ENCODE peak calls at places on chromosomes 13 and 19, in seven cellular contexts. One of them, this sample, is unnamed. For H3K36me3, the result is how much of the 10 kb centered on the place peaks cover.

GRCh38 chr13:111267784-111268183 is 52.7 kb upstream of the TEX29 start:
- DNase-seq in fibroblast of lung: peak
- DNase-seq in tibial artery: no peak
- DNase-seq in transverse colon: no peak
- DNase-seq in left ventricle myocardium inferior: no peak
- DNase-seq in stomach: no peak
- DNase-seq in heart right ventricle: no peak
- DNase-seq in this sample: no peak

GRCh38 chr13:41546372-41547252 is 89.3 kb downstream of the RGCC start:
- DNase-seq in tibial artery: no peak
- DNase-seq in heart right ventricle: no peak
- DNase-seq in stomach: no peak
- DNase-seq in fibroblast of lung: peak
- DNase-seq in transverse colon: no peak
- DNase-seq in left ventricle myocardium inferior: no peak
- DNase-seq in this sample: no peak

GRCh38 chr13:50387124-50387581 is 371.9 kb downstream of the KCNRG start:
- DNase-seq in left ventricle myocardium inferior: peak
- DNase-seq in fibroblast of lung: peak
- DNase-seq in transverse colon: peak
- DNase-seq in stomach: peak
- DNase-seq in heart right ventricle: peak
- DNase-seq in tibial artery: peak
- DNase-seq in this sample: no peak

GRCh38 chr13:37618554-37618953 is 20.0 kb upstream of the POSTN start:
- DNase-seq in fibroblast of lung: peak
- DNase-seq in stomach: no peak
- DNase-seq in left ventricle myocardium inferior: no peak
- DNase-seq in transverse colon: no peak
- DNase-seq in tibial artery: no peak
- DNase-seq in heart right ventricle: no peak
- DNase-seq in this sample: no peak

GRCh38 chr13:68888832-68889231 is 1218.8 kb upstream of the ATXN8OS start:
- DNase-seq in stomach: no peak
- DNase-seq in left ventricle myocardium inferior: no peak
- DNase-seq in transverse colon: no peak
- DNase-seq in heart right ventricle: no peak
- DNase-seq in fibroblast of lung: no peak
- DNase-seq in tibial artery: no peak
- DNase-seq in this sample: no peak

GRCh38 chr13:100543872-100544602 is 44.6 kb downstream of the GGACT start:
- DNase-seq in tibial artery: no peak
- DNase-seq in stomach: no peak
- DNase-seq in fibroblast of lung: peak
- DNase-seq in heart right ventricle: no peak
- DNase-seq in transverse colon: no peak
- DNase-seq in left ventricle myocardium inferior: no peak
- DNase-seq in this sample: peak

GRCh38 chr13:52353116-52353718 is 52.8 kb downstream of the THSD1 start:
- DNase-seq in stomach: no peak
- DNase-seq in fibroblast of lung: peak
- DNase-seq in transverse colon: no peak
- DNase-seq in tibial artery: no peak
- DNase-seq in left ventricle myocardium inferior: no peak
- DNase-seq in heart right ventricle: no peak
- DNase-seq in this sample: no peak

GRCh38 chr19:35315883-35316282 is 13.1 kb upstream of the CD22 start:
- DNase-seq in fibroblast of lung: no peak
- DNase-seq in heart right ventricle: no peak
- DNase-seq in left ventricle myocardium inferior: no peak
- DNase-seq in stomach: no peak
- DNase-seq in transverse colon: no peak
- DNase-seq in tibial artery: no peak
- DNase-seq in this sample: no peak

GRCh38 chr13:106490177-106490576 is 45.3 kb downstream of the EFNB2 start:
- DNase-seq in fibroblast of lung: no peak
- DNase-seq in tibial artery: no peak
- DNase-seq in stomach: no peak
- DNase-seq in left ventricle myocardium inferior: no peak
- DNase-seq in heart right ventricle: no peak
- DNase-seq in transverse colon: no peak
- DNase-seq in this sample: no peak

GRCh38 chr13:32731576-32731975 is 145.3 kb downstream of the PDS5B start:
- DNase-seq in transverse colon: no peak
- DNase-seq in stomach: no peak
- DNase-seq in left ventricle myocardium inferior: no peak
- DNase-seq in fibroblast of lung: peak
- DNase-seq in tibial artery: no peak
- DNase-seq in heart right ventricle: no peak
- DNase-seq in this sample: no peak

GRCh38 chr13:51773515-51773914 is 30.4 kb downstream of the DHRS12 start:
- DNase-seq in heart right ventricle: no peak
- DNase-seq in left ventricle myocardium inferior: no peak
- DNase-seq in transverse colon: no peak
- DNase-seq in fibroblast of lung: no peak
- DNase-seq in stomach: no peak
- DNase-seq in tibial artery: no peak
- DNase-seq in this sample: no peak

GRCh38 chr19:11722414-11722813 is 16.3 kb downstream of the ZNF823 start:
- DNase-seq in stomach: no peak
- DNase-seq in transverse colon: no peak
- DNase-seq in fibroblast of lung: no peak
- DNase-seq in left ventricle myocardium inferior: no peak
- DNase-seq in tibial artery: no peak
- DNase-seq in heart right ventricle: no peak
- DNase-seq in this sample: no peak

GRCh38 chr19:11721681-11722080 is 17.1 kb downstream of the ZNF823 start:
- DNase-seq in transverse colon: no peak
- DNase-seq in stomach: no peak
- DNase-seq in tibial artery: no peak
- DNase-seq in left ventricle myocardium inferior: no peak
- DNase-seq in heart right ventricle: no peak
- DNase-seq in fibroblast of lung: no peak
- DNase-seq in this sample: no peak
- H3K4me3 ChIP-seq in transverse colon: no peak
- H3K4me3 ChIP-seq in stomach: no peak
- H3K4me3 ChIP-seq in tibial artery: no peak
- H3K4me3 ChIP-seq in left ventricle myocardium inferior: no peak
- H3K4me3 ChIP-seq in heart right ventricle: no peak
- H3K4me3 ChIP-seq in fibroblast of lung: no peak
- H3K4me3 ChIP-seq in this sample: no peak

GRCh38 chr19:48511800-48512503 is at the start of gene LMTK3:
- DNase-seq in stomach: no peak
- DNase-seq in tibial artery: no peak
- DNase-seq in fibroblast of lung: peak
- DNase-seq in left ventricle myocardium inferior: no peak
- DNase-seq in transverse colon: peak
- DNase-seq in heart right ventricle: no peak
- DNase-seq in this sample: no peak

GRCh38 chr19:48511321-48511731 is 309 bp downstream of the LMTK3 start:
- DNase-seq in heart right ventricle: no peak
- DNase-seq in left ventricle myocardium inferior: no peak
- DNase-seq in stomach: no peak
- DNase-seq in fibroblast of lung: no peak
- DNase-seq in tibial artery: no peak
- DNase-seq in transverse colon: no peak
- DNase-seq in this sample: no peak

GRCh38 chr19:48512504-48513288 is 1.1 kb upstream of the LMTK3 start:
- DNase-seq in fibroblast of lung: no peak
- DNase-seq in heart right ventricle: no peak
- DNase-seq in stomach: no peak
- DNase-seq in transverse colon: no peak
- DNase-seq in tibial artery: no peak
- DNase-seq in left ventricle myocardium inferior: no peak
- DNase-seq in this sample: no peak

GRCh38 chr19:48514123-48514458 is 2.5 kb upstream of the LMTK3 start:
- DNase-seq in tibial artery: no peak
- DNase-seq in fibroblast of lung: no peak
- DNase-seq in left ventricle myocardium inferior: no peak
- DNase-seq in stomach: no peak
- DNase-seq in transverse colon: no peak
- DNase-seq in heart right ventricle: no peak
- DNase-seq in this sample: no peak

GRCh38 chr19:48513289-48514122 is 1.9 kb upstream of the LMTK3 start:
- DNase-seq in transverse colon: peak
- DNase-seq in left ventricle myocardium inferior: no peak
- DNase-seq in heart right ventricle: peak
- DNase-seq in fibroblast of lung: peak
- DNase-seq in stomach: peak
- DNase-seq in tibial artery: peak
- DNase-seq in this sample: peak
- H3K27ac ChIP-seq in transverse colon: peak
- H3K27ac ChIP-seq in left ventricle myocardium inferior: peak
- H3K27ac ChIP-seq in heart right ventricle: peak
- H3K27ac ChIP-seq in fibroblast of lung: no peak
- H3K27ac ChIP-seq in stomach: peak
- H3K27ac ChIP-seq in tibial artery: no peak
- H3K27ac ChIP-seq in this sample: no peak

GRCh38 chr13:29538625-29538976 is 56.9 kb downstream of the SLC7A1 start:
- DNase-seq in heart right ventricle: no peak
- DNase-seq in fibroblast of lung: peak
- DNase-seq in tibial artery: no peak
- DNase-seq in left ventricle myocardium inferior: no peak
- DNase-seq in transverse colon: no peak
- DNase-seq in stomach: no peak
- DNase-seq in this sample: no peak
- H3K36me3 ChIP-seq in heart right ventricle: under half
- H3K36me3 ChIP-seq in fibroblast of lung: under half
- H3K36me3 ChIP-seq in tibial artery: under half
- H3K36me3 ChIP-seq in left ventricle myocardium inferior: under half
- H3K36me3 ChIP-seq in transverse colon: under half
- H3K36me3 ChIP-seq in stomach: under half
- H3K36me3 ChIP-seq in this sample: under half

DNA sequence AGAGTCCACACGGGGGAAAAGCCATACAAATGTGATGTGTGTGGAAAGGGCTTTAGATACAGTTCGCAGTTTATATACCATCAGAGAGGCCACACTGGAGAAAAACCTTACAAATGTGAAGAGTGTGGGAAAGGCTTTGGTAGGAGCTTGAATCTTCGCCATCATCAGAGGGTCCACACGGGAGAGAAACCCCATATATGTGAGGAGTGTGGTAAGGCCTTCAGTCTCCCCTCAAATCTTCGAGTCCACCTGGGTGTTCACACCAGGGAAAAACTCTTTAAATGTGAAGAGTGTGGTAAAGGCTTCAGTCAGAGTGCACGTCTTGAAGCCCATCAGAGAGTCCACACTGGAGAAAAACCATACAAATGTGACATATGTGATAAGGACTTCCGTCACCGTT is 23.3 kb upstream of the ZNF233 start:
- DNase-seq in transverse colon: no peak
- DNase-seq in tibial artery: no peak
- DNase-seq in left ventricle myocardium inferior: no peak
- DNase-seq in fibroblast of lung: no peak
- DNase-seq in stomach: no peak
- DNase-seq in heart right ventricle: no peak
- DNase-seq in this sample: no peak
- H3K4me3 ChIP-seq in transverse colon: no peak
- H3K4me3 ChIP-seq in tibial artery: no peak
- H3K4me3 ChIP-seq in left ventricle myocardium inferior: no peak
- H3K4me3 ChIP-seq in fibroblast of lung: no peak
- H3K4me3 ChIP-seq in stomach: no peak
- H3K4me3 ChIP-seq in heart right ventricle: no peak
- H3K4me3 ChIP-seq in this sample: peak

DNA sequence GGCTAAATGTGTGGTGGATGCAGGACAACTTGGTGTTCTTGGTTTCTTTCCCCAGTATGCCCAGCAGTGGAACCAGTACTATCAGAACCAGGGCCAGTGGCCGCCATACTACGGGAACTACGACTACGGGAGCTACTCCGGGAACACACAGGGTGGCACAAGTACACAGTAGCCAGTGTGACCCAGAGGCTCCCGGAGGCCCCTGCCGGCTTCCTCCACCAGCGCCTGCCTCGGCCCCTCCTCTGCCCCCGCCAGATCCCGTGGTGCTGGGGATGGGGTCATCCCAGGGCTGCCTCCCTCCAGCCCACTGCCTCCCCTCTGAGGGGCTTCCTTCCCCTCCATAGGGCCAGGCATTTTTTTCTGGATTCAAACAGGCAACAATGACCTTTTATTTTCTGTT is 3.6 kb upstream of the CCDC97 start:
- DNase-seq in heart right ventricle: no peak
- DNase-seq in left ventricle myocardium inferior: no peak
- DNase-seq in fibroblast of lung: no peak
- DNase-seq in stomach: no peak
- DNase-seq in tibial artery: no peak
- DNase-seq in transverse colon: no peak
- DNase-seq in this sample: peak
- H3K27ac ChIP-seq in heart right ventricle: peak
- H3K27ac ChIP-seq in left ventricle myocardium inferior: peak
- H3K27ac ChIP-seq in fibroblast of lung: no peak
- H3K27ac ChIP-seq in stomach: peak
- H3K27ac ChIP-seq in tibial artery: peak
- H3K27ac ChIP-seq in transverse colon: peak
- H3K27ac ChIP-seq in this sample: no peak

GRCh38 chr19:4090351-4091220 is 23.9 kb upstream of the ZBTB7A start:
- DNase-seq in fibroblast of lung: no peak
- DNase-seq in stomach: no peak
- DNase-seq in left ventricle myocardium inferior: no peak
- DNase-seq in heart right ventricle: no peak
- DNase-seq in tibial artery: no peak
- DNase-seq in transverse colon: no peak
- DNase-seq in this sample: peak
- H3K36me3 ChIP-seq in fibroblast of lung: under half
- H3K36me3 ChIP-seq in stomach: half or more
- H3K36me3 ChIP-seq in left ventricle myocardium inferior: half or more
- H3K36me3 ChIP-seq in heart right ventricle: under half
- H3K36me3 ChIP-seq in tibial artery: half or more
- H3K36me3 ChIP-seq in transverse colon: under half
- H3K36me3 ChIP-seq in this sample: under half